ENCODE peak calls at places on chromosomes 6 and 20, in five cellular contexts. E is cardiac fibroblast, Y is adrenal gland, N is GM23248, Q is neuronal stem cell. S is an unnamed sample.

GRCh38 chr6:132995432-132995831 is 181.1 kb downstream of the RPS12 start:
- DNase-seq in Q (no peak), N (no peak), E (no peak), Y (no peak), S (peak; percentile 4)

GRCh38 chr6:120869397-120869796 is 464.9 kb downstream of the TBC1D32 start:
- DNase-seq in Y (no peak), Q (peak; percentile 18), E (peak; percentile 2), N (peak; percentile 2), S (no peak)

GRCh38 chr6:40672118-40672517 is 85.0 kb upstream of the LRFN2 start:
- DNase-seq in E (no peak), Q (no peak), N (peak; percentile 5), Y (no peak), S (no peak)

GRCh38 chr6:170107606-170108222 is 183.2 kb downstream of the DLL1 start:
- DNase-seq in Y (no peak), E (no peak), N (no peak), Q (no peak), S (no peak)

GRCh38 chr6:3804981-3805380 is 44.2 kb upstream of the FAM50B start:
- DNase-seq in N (peak; percentile 42), Y (no peak), Q (no peak), E (peak; percentile 57), S (no peak)

GRCh38 chr6:90178294-90178678 is 118.4 kb downstream of the BACH2 start:
- DNase-seq in Y (no peak), E (no peak), Q (no peak), N (no peak), S (no peak)

GRCh38 chr20:25053207-25054132 is 4.5 kb downstream of the ACSS1 start:
- DNase-seq in Q (no peak), Y (no peak), E (peak; percentile 41), N (peak; percentile 64), S (peak; percentile 35)

GRCh38 chr6:1763411-1763810 is 153.7 kb downstream of the FOXC1 start:
- DNase-seq in E (no peak), Y (no peak), N (no peak), Q (no peak), S (no peak)

GRCh38 chr20:51346686-51347485 is 195.6 kb downstream of the NFATC2 start:
- DNase-seq in E (peak; percentile 90), Q (no peak), Y (no peak), N (peak; percentile 85), S (peak; percentile 75)

GRCh38 chr6:166757226-166758135 is 130.4 kb upstream of the RPS6KA2 start:
- DNase-seq in N (peak; percentile 75), E (peak; percentile 39), Y (peak; percentile 7), Q (no peak), S (peak; percentile 33)

GRCh38 chr6:69019832-69020231 is 384.8 kb downstream of the ADGRB3 start:
- DNase-seq in Y (no peak), E (peak; percentile 72), Q (no peak), N (peak; percentile 6), S (peak; percentile 55)

GRCh38 chr6:133894795-133895401 is 6.0 kb downstream of the TCF21 start:
- DNase-seq in Q (no peak), N (peak; percentile 33), E (peak; percentile 85), Y (peak; percentile 14), S (no peak)

GRCh38 chr6:95095855-95096254 is 481.5 kb upstream of the MANEA start:
- DNase-seq in E (no peak), Y (no peak), N (no peak), Q (no peak), S (no peak)

GRCh38 chr6:43627008-43627825 is 1.8 kb downstream of the GTPBP2 start:
- DNase-seq in E (peak; percentile 99), N (peak; percentile 99), Q (no peak), Y (peak; percentile 94), S (peak; percentile 92)

GRCh38 chr6:25958700-25959162 is 3.9 kb upstream of the TRIM38 start:
- DNase-seq in Y (no peak), N (no peak), Q (no peak), E (no peak), S (no peak)

GRCh38 chr6:48813821-48814220 is 649.2 kb downstream of the MMUT start:
- DNase-seq in E (peak; percentile 81), N (peak; percentile 50), Q (no peak), Y (no peak), S (no peak)

GRCh38 chr6:161631676-161632194 is 357.9 kb upstream of the AGPAT4 start:
- DNase-seq in Q (no peak), Y (no peak), E (peak; percentile 71), N (peak; percentile 90), S (peak; percentile 89)

GRCh38 chr6:151263967-151264366 is 24.2 kb downstream of the AKAP12 start:
- DNase-seq in Q (no peak), E (peak; percentile 45), Y (peak; percentile 30), N (no peak), S (peak; percentile 60)

GRCh38 chr6:48765352-48765961 is 654.5 kb upstream of the PTCHD4 start:
- DNase-seq in N (peak; percentile 81), Y (peak; percentile 38), E (peak; percentile 83), Q (peak; percentile 64), S (peak; percentile 46)

GRCh38 chr6:22251331-22251730 is 45.5 kb downstream of the PRL start:
- DNase-seq in N (peak; percentile 65), E (peak; percentile 83), Y (no peak), Q (no peak), S (peak; percentile 74)

GRCh38 chr6:106866875-106867658 is 107.5 kb downstream of the CD24 start:
- DNase-seq in N (no peak), Q (no peak), Y (no peak), E (no peak), S (no peak)

GRCh38 chr6:79538481-79538971 is 1.3 kb upstream of the LCA5 start:
- DNase-seq in E (peak; percentile 43), N (peak; percentile 60), Q (no peak), Y (no peak), S (no peak)

GRCh38 chr6:52152692-52153091 is 33.5 kb upstream of the IL17A start:
- DNase-seq in E (no peak), Q (no peak), Y (no peak), N (no peak), S (no peak)

GRCh38 chr20:62507323-62507722 is 31.5 kb upstream of the GATA5 start:
- DNase-seq in E (no peak), Y (no peak), Q (no peak), N (no peak), S (no peak)

GRCh38 chr6:11432713-11433450 is 104.7 kb upstream of the TMEM170B start:
- DNase-seq in Q (no peak), Y (no peak), E (peak; percentile 88), N (peak; percentile 84), S (peak; percentile 92)

GRCh38 chr6:166561766-166562165 is 24.7 kb downstream of the RAMACL start:
- DNase-seq in E (no peak), Q (no peak), Y (no peak), N (peak; percentile 91), S (no peak)

GRCh38 chr6:156454867-156455266 is 322.3 kb upstream of the ARID1B start:
- DNase-seq in Y (no peak), Q (no peak), N (no peak), E (no peak), S (no peak)

GRCh38 chr20:16864069-16864468 is 115.9 kb downstream of the OTOR start:
- DNase-seq in E (no peak), Y (no peak), N (peak; percentile 75), Q (no peak), S (peak; percentile 8)

GRCh38 chr6:3518356-3518841 is 61.5 kb upstream of the SLC22A23 start:
- DNase-seq in Y (peak; percentile 44), Q (no peak), E (peak; percentile 75), N (peak; percentile 97), S (peak; percentile 75)

GRCh38 chr6:79410806-79411205 is 126.4 kb downstream of the LCA5 start:
- DNase-seq in E (no peak), Y (no peak), Q (peak; percentile 36), N (no peak), S (no peak)

GRCh38 chr6:111978826-111979225 is 75.1 kb upstream of the CCN6 start:
- DNase-seq in N (no peak), Y (no peak), E (no peak), Q (no peak), S (no peak)
- H3K4me3 ChIP-seq in N (no peak overlapping the region), Y (no peak overlapping the region), E (no peak overlapping the region), Q (no peak overlapping the region), S (no peak overlapping the region)

DNA sequence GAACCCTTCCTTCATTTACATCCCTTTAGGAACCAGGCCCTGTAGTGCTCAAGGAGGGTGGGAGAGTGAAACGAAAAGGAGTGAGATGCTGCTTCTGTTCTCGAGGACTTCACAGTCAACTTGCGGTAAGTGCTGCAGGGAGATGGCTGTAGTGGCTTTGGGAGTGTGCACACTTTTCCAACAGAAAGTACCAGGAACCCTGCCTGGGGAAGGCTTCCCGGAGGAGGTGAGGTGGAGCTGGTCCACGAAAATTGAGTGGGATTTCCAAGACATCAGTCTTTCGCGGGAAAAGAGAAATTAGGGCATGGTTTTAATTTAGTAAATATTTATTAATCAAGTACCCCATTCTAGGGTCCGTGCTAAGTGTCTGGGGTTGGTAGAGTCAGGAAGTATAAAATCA is 12.7 kb downstream of the TRIM31 start:
- DNase-seq in Y (no peak), Q (no peak), N (no peak), E (no peak), S (no peak)
- H3K4me3 ChIP-seq in Y (peak overlapping the region; percentile 48), Q (peak overlapping the region; percentile 30), N (peak overlapping the region; percentile 70), E (no peak overlapping the region), S (no peak overlapping the region)

GRCh38 chr6:136921521-136921935 is 573 bp upstream of the SLC35D3 start:
- DNase-seq in Q (peak; percentile 15), Y (no peak), N (peak; percentile 49), E (no peak), S (no peak)
- H3K4me3 ChIP-seq in Q (peak overlapping the region; percentile 79), Y (peak overlapping the region; percentile 64), N (peak overlapping the region; percentile 57), E (peak overlapping the region; percentile 39), S (peak overlapping the region; percentile 56)

GRCh38 chr6:109477184-109477583 is 5.8 kb downstream of the ZBTB24 start:
- DNase-seq in Q (no peak), N (no peak), Y (no peak), E (no peak), S (no peak)

GRCh38 chr6:109477725-109478124 is 5.3 kb downstream of the ZBTB24 start:
- DNase-seq in N (no peak), E (no peak), Q (no peak), Y (no peak), S (no peak)

GRCh38 chr6:109478222-109478805 is 4.7 kb downstream of the ZBTB24 start:
- DNase-seq in Y (no peak), N (peak; percentile 48), E (no peak), Q (no peak), S (no peak)

GRCh38 chr6:109480993-109481480 is 2.0 kb downstream of the ZBTB24 start:
- DNase-seq in Q (no peak), E (no peak), Y (no peak), N (no peak), S (no peak)

GRCh38 chr6:109478848-109479624 is 4.0 kb downstream of the ZBTB24 start:
- DNase-seq in Y (no peak), E (no peak), Q (no peak), N (peak; percentile 23), S (no peak)
- H3K4me3 ChIP-seq in Y (no peak overlapping the region), E (no peak overlapping the region), Q (no peak overlapping the region), N (peak overlapping the region; percentile 57), S (peak overlapping the region; percentile 23)

GRCh38 chr6:136173519-136174507 is 76.3 kb downstream of the MTFR2 start:
- DNase-seq in Q (no peak), N (no peak), Y (peak; percentile 89), E (peak; percentile 76), S (peak; percentile 15)
- H3K4me3 ChIP-seq in Q (no peak overlapping the region), N (no peak overlapping the region), Y (peak overlapping the region; percentile 11), E (no peak overlapping the region), S (no peak overlapping the region)

S was measured in astrocyte.